ENCODE peak calls at places on chromosomes 5 and 9, in six cellular contexts. J is suprapubic skin, F is lung, P is tibial artery, C is breast epithelium, H is left ventricle myocardium inferior. S is an unnamed sample.
A peak's percentile ranks its signal among the peaks of the same experiment; 100 is the strongest.

GRCh38 chr5:151741678-151742423 is 16.6 kb downstream of the ATOX1 start:
- DNase-seq in F (no peak), C (no peak), H (no peak), P (no peak), J (no peak), S (no peak)

GRCh38 chr9:128575921-128576320 is 23.5 kb downstream of the SPTAN1 start:
- DNase-seq in J (no peak), H (no peak), C (no peak), F (no peak), P (no peak), S (no peak)

GRCh38 chr5:60487885-60488425 is 212.0 kb downstream of the DEPDC1B start:
- DNase-seq in P (no peak), C (no peak), F (no peak), J (no peak), H (no peak), S (no peak)

GRCh38 chr9:136512651-136513066 is 29.8 kb upstream of the SEC16A start:
- DNase-seq in C (no peak), F (no peak), P (no peak), J (no peak), H (peak; percentile 45), S (no peak)

GRCh38 chr5:133512896-133513295 is 99.4 kb downstream of the FSTL4 start:
- DNase-seq in C (no peak), P (no peak), J (no peak), H (no peak), F (no peak), S (no peak)

GRCh38 chr9:133629221-133630110 is 6.7 kb upstream of the DBH start:
- DNase-seq in P (no peak), C (no peak), J (no peak), F (no peak), H (no peak), S (no peak)

GRCh38 chr5:172091956-172092732 is 85.7 kb upstream of the FBXW11 start:
- DNase-seq in P (no peak), F (no peak), J (no peak), C (peak; percentile 14), H (no peak), S (no peak)

GRCh38 chr5:132774896-132775295 is 2.1 kb downstream of the SEPTIN8 start:
- DNase-seq in J (no peak), P (no peak), H (no peak), F (no peak), C (no peak), S (peak; percentile 58)

GRCh38 chr5:104635216-104635615 is 1072.6 kb upstream of the NUDT12 start:
- DNase-seq in C (no peak), F (no peak), H (no peak), J (no peak), P (no peak), S (no peak)

GRCh38 chr9:72524820-72525539 is 3.6 kb downstream of the TMC1 start:
- DNase-seq in F (no peak), H (no peak), C (no peak), P (no peak), J (no peak), S (no peak)

GRCh38 chr9:69324549-69325401 is at the start of gene ENTREP1:
- DNase-seq in H (peak; percentile 77), C (peak; percentile 80), F (peak; percentile 81), J (peak; percentile 69), P (peak; percentile 32), S (peak; percentile 76)

GRCh38 chr9:92610470-92611420 is 59.2 kb downstream of the IPPK start:
- DNase-seq in H (peak; percentile 64), P (no peak), F (no peak), J (no peak), C (no peak), S (no peak)

GRCh38 chr9:93962561-93963440 is 7.6 kb upstream of the BARX1 start:
- DNase-seq in J (peak; percentile 86), C (peak; percentile 78), H (peak; percentile 71), F (peak; percentile 86), P (peak; percentile 76), S (peak; percentile 87)

GRCh38 chr5:155678371-155678770 is 648.6 kb upstream of the SGCD start:
- DNase-seq in F (no peak), J (no peak), H (no peak), C (no peak), P (no peak), S (no peak)

GRCh38 chr5:31688515-31689092 is 49.7 kb downstream of the PDZD2 start:
- DNase-seq in F (no peak), P (no peak), H (peak; percentile 32), C (no peak), J (no peak), S (no peak)

GRCh38 chr9:20396509-20396908 is 225.8 kb downstream of the MLLT3 start:
- DNase-seq in H (no peak), J (no peak), P (no peak), F (no peak), C (no peak), S (no peak)

GRCh38 chr9:106772523-106773290 is 90.3 kb upstream of the ZNF462 start:
- DNase-seq in F (no peak), P (no peak), H (no peak), C (no peak), J (no peak), S (no peak)
- H3K27ac ChIP-seq in F (no peak overlapping the region), P (no peak overlapping the region), H (no peak overlapping the region), C (no peak overlapping the region), J (peak overlapping the region; percentile 47), S (no peak overlapping the region)

GRCh38 chr9:138072897-138073296 is 195.3 kb downstream of the CACNA1B start:
- DNase-seq in J (peak; percentile 35), F (no peak), P (no peak), C (no peak), H (no peak), S (peak; percentile 45)
- H3K9me3 ChIP-seq in J (no peaks in the 10 kb centered on the region), F (no peaks in the 10 kb centered on the region), P (no peaks in the 10 kb centered on the region), C (no peaks in the 10 kb centered on the region), H (no peaks in the 10 kb centered on the region), S (no peaks in the 10 kb centered on the region)

GRCh38 chr5:125815-126214 is 33.8 kb downstream of the PLEKHG4B start:
- DNase-seq in P (no peak), C (no peak), H (no peak), J (no peak), F (no peak), S (no peak)

GRCh38 chr5:128446-128845 is 36.5 kb downstream of the PLEKHG4B start:
- DNase-seq in C (no peak), H (no peak), F (no peak), J (no peak), P (no peak), S (no peak)

GRCh38 chr5:129148-129547 is 37.2 kb downstream of the PLEKHG4B start:
- DNase-seq in C (no peak), P (no peak), H (no peak), J (no peak), F (no peak), S (no peak)

GRCh38 chr5:129820-130219 is 37.9 kb downstream of the PLEKHG4B start:
- DNase-seq in H (no peak), C (no peak), P (no peak), J (no peak), F (no peak), S (no peak)

GRCh38 chr5:126806-127205 is 34.8 kb downstream of the PLEKHG4B start:
- DNase-seq in J (no peak), P (no peak), C (no peak), F (no peak), H (no peak), S (no peak)
- H3K27ac ChIP-seq in J (no peak overlapping the region), P (no peak overlapping the region), C (no peak overlapping the region), F (no peak overlapping the region), H (no peak overlapping the region), S (no peak overlapping the region)

GRCh38 chr5:141196363-141196762 is 3.1 kb upstream of the PCDHB11 start:
- DNase-seq in H (no peak), P (no peak), C (no peak), J (no peak), F (no peak), S (no peak)
- H3K9me3 ChIP-seq in H (peaks cover 91% of the 10 kb centered on the region), P (peaks cover 5% of the 10 kb centered on the region), C (peaks cover 69% of the 10 kb centered on the region), J (peaks cover 12% of the 10 kb centered on the region), F (peaks cover 18% of the 10 kb centered on the region), S (peaks cover 20% of the 10 kb centered on the region)

GRCh38 chr9:76884823-76885222 is 21.1 kb downstream of the PRUNE2 start:
- DNase-seq in J (no peak), C (no peak), F (no peak), P (no peak), H (no peak), S (no peak)

GRCh38 chr9:76891279-76891678 is 14.6 kb downstream of the PRUNE2 start:
- DNase-seq in F (no peak), H (no peak), J (no peak), C (no peak), P (no peak), S (no peak)

GRCh38 chr9:76886318-76886717 is 19.6 kb downstream of the PRUNE2 start:
- DNase-seq in H (no peak), C (no peak), F (no peak), J (no peak), P (no peak), S (no peak)

GRCh38 chr9:76887003-76887821 is 18.7 kb downstream of the PRUNE2 start:
- DNase-seq in F (no peak), J (no peak), H (no peak), C (no peak), P (no peak), S (no peak)

GRCh38 chr9:76887951-76888350 is 18.0 kb downstream of the PRUNE2 start:
- DNase-seq in F (no peak), J (no peak), P (no peak), C (no peak), H (no peak), S (no peak)
- H3K27ac ChIP-seq in F (no peak overlapping the region), J (no peak overlapping the region), P (peak overlapping the region; percentile 41), C (no peak overlapping the region), H (no peak overlapping the region), S (peak overlapping the region; percentile 18)

DNA sequence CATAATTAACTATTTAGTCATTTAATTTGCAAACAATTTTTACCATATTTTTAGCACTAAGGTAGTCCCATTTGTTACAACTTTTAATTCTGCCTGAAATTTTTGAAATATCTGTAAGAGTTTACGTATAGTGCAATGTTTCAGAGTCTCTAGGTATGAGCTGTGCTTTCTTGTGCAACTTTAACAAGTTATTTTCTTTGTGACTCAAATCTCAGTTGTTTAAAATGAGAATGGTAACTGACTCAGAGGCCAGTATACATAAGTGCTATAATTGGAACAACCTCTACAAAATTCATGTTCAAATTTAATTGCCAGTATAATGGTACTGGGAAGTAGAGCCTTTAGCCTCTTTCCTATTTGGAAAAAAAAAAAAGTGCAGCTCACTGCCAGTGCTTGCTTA is 14.2 kb upstream of the ZNF883 start:
- DNase-seq in H (no peak), F (no peak), C (no peak), J (no peak), P (no peak), S (no peak)
- H3K9me3 ChIP-seq in H (peaks cover 92% of the 10 kb centered on the region), F (peaks cover 20% of the 10 kb centered on the region), C (peaks cover 55% of the 10 kb centered on the region), J (peaks cover 16% of the 10 kb centered on the region), P (peaks cover 8% of the 10 kb centered on the region), S (peaks cover 17% of the 10 kb centered on the region)

GRCh38 chr5:206927-207536 is 10.9 kb downstream of the CCDC127 start:
- DNase-seq in F (no peak), C (no peak), H (no peak), P (no peak), J (no peak), S (peak; percentile 13)
- H3K27ac ChIP-seq in F (peak overlapping the region; percentile 74), C (no peak overlapping the region), H (peak overlapping the region; percentile 72), P (no peak overlapping the region), J (no peak overlapping the region), S (no peak overlapping the region)

DNA sequence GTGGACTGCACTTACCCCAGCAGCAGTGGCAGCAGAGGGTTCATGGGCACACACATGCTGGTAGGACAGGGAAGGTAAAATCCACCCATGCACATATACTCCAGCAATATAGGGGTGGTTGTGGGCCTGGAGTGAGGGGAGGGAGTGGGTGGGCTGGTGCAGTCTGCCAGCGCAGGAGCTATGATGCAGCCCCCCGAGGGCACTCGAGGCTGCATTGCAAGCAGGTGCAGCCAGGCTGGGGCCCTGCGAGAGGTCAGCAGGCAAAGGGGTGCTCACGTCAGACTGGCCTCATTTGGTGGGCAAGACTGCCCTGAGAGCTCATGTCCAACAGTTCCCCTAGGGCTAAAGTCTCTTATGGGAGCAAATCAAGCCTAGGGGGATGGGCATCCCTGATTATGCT is 32.4 kb upstream of the PCDHA1 start:
- DNase-seq in H (no peak), P (no peak), J (no peak), C (no peak), F (no peak), S (no peak)
- H3K9me3 ChIP-seq in H (peaks cover 99% of the 10 kb centered on the region), P (no peaks in the 10 kb centered on the region), J (peaks cover 33% of the 10 kb centered on the region), C (peaks cover 52% of the 10 kb centered on the region), F (peaks cover 4% of the 10 kb centered on the region), S (peaks cover 9% of the 10 kb centered on the region)

S was measured in aorta.